ENCODE peak calls at places on chromosome 11, in five cellular contexts. F is Peyer's patch, H is AG10803, N is fibroblast of the aortic adventitia, Z is MM.1S. A is an unnamed sample.

GRCh38 chr11:77821349-77821851 is 456 bp downstream of the AAMDC start:
- DNase-seq in F (peak), H (peak), N (peak), Z (peak), A (peak)

GRCh38 chr11:121416909-121417567 is 35.1 kb upstream of the SORL1 start:
- DNase-seq in F (peak), H (peak), N (peak), Z (no peak), A (peak)

GRCh38 chr11:114111369-114112042 is 52.0 kb downstream of the ZBTB16 start:
- DNase-seq in F (peak), H (no peak), N (no peak), Z (no peak), A (peak)

GRCh38 chr11:68893282-68893681 is 10.3 kb downstream of the MRPL21 start:
- DNase-seq in F (no peak), H (no peak), N (no peak), Z (no peak), A (no peak)

GRCh38 chr11:33996498-33997454 is 54.8 kb upstream of the CAPRIN1 start:
- DNase-seq in F (peak), H (peak), N (peak), Z (peak), A (peak)

GRCh38 chr11:126352934-126353801 is 2.3 kb upstream of the ST3GAL4 start:
- DNase-seq in F (no peak), H (peak), N (peak), Z (peak), A (peak)

GRCh38 chr11:76071090-76071489 is 135.2 kb downstream of the WNT11 start:
- DNase-seq in F (no peak), H (no peak), N (no peak), Z (no peak), A (no peak)

GRCh38 chr11:8682219-8683114 is at the start of the genes RPL27A and TRIM66:
- DNase-seq in F (peak), H (peak), N (peak), Z (peak), A (peak)

GRCh38 chr11:30165652-30166051 is 65.2 kb upstream of the FSHB start:
- DNase-seq in F (no peak), H (no peak), N (no peak), Z (no peak), A (no peak)

GRCh38 chr11:44190883-44191230 is 95.4 kb downstream of the EXT2 start:
- DNase-seq in F (no peak), H (no peak), N (no peak), Z (no peak), A (no peak)

GRCh38 chr11:120142072-120142423 is 4.1 kb upstream of the TRIM29 start:
- DNase-seq in F (peak), H (no peak), N (no peak), Z (no peak), A (no peak)

GRCh38 chr11:119709638-119710346 is 19.2 kb downstream of the NECTIN1 start:
- DNase-seq in F (no peak), H (peak), N (peak), Z (peak), A (peak)

GRCh38 chr11:104907521-104908185 is 9.4 kb upstream of the CASP12 start:
- DNase-seq in F (no peak), H (peak), N (peak), Z (peak), A (peak)

GRCh38 chr11:28760676-28761390 is 652.6 kb downstream of the METTL15 start:
- DNase-seq in F (no peak), H (peak), N (no peak), Z (no peak), A (peak)

GRCh38 chr11:17014774-17015638 is 792 bp upstream of the PLEKHA7 start:
- DNase-seq in F (peak), H (no peak), N (peak), Z (peak), A (peak)

GRCh38 chr11:103887001-103887680 is 149.3 kb upstream of the DDI1 start:
- DNase-seq in F (no peak), H (no peak), N (no peak), Z (no peak), A (no peak)

GRCh38 chr11:125701858-125702621 is 21.4 kb upstream of the ACRV1 start:
- DNase-seq in F (no peak), H (no peak), N (no peak), Z (no peak), A (no peak)

GRCh38 chr11:108718466-108718865 is 53.6 kb downstream of the DDX10 start:
- DNase-seq in F (no peak), H (no peak), N (no peak), Z (no peak), A (no peak)

GRCh38 chr11:3984896-3985295 is 109.7 kb upstream of the RRM1 start:
- DNase-seq in F (peak), H (no peak), N (no peak), Z (no peak), A (no peak)

GRCh38 chr11:69009441-69010211 is 3.4 kb downstream of the MRGPRF start:
- DNase-seq in F (no peak), H (no peak), N (no peak), Z (no peak), A (no peak)

GRCh38 chr11:44596541-44597276 is 31.2 kb downstream of the CD82 start:
- DNase-seq in F (peak), H (no peak), N (no peak), Z (peak), A (no peak)

GRCh38 chr11:85767277-85767676 is 43.7 kb downstream of the SYTL2 start:
- DNase-seq in F (no peak), H (no peak), N (no peak), Z (no peak), A (no peak)

GRCh38 chr11:36131719-36132349 is 157.4 kb downstream of the COMMD9 start:
- DNase-seq in F (peak), H (peak), N (peak), Z (peak), A (peak)

GRCh38 chr11:31856248-31856647 is 45.1 kb upstream of the PAX6 start:
- DNase-seq in F (no peak), H (no peak), N (no peak), Z (no peak), A (peak)

GRCh38 chr11:122755941-122756340 is 82.4 kb upstream of the CRTAM start:
- DNase-seq in F (no peak), H (peak), N (no peak), Z (no peak), A (no peak)

GRCh38 chr11:47502767-47503166 is 50.2 kb downstream of the CELF1 start:
- DNase-seq in F (no peak), H (no peak), N (no peak), Z (no peak), A (no peak)

GRCh38 chr11:111524056-111524455 is 9.5 kb downstream of the HOATZ start:
- DNase-seq in F (no peak), H (no peak), N (no peak), Z (no peak), A (no peak)

GRCh38 chr11:1920128-1920908 is 815 bp downstream of the TNNT3 start:
- DNase-seq in F (no peak), H (no peak), N (no peak), Z (no peak), A (no peak)

GRCh38 chr11:11288972-11289616 is 64.0 kb downstream of the CSNK2A3 start:
- DNase-seq in F (no peak), H (no peak), N (no peak), Z (no peak), A (no peak)

GRCh38 chr11:124920870-124921609 is 2.0 kb downstream of the HEPN1 start:
- DNase-seq in F (peak), H (peak), N (peak), Z (no peak), A (peak)

GRCh38 chr11:97754976-97755375 is 1265.8 kb upstream of the CNTN5 start:
- DNase-seq in F (no peak), H (no peak), N (peak), Z (no peak), A (no peak)

GRCh38 chr11:44306469-44307244 is 3.3 kb downstream of the ALX4 start:
- DNase-seq in F (no peak), H (no peak), N (no peak), Z (no peak), A (no peak)

GRCh38 chr11:35116762-35117588 is 22.0 kb upstream of the CD44 start:
- DNase-seq in F (no peak), H (peak), N (peak), Z (no peak), A (peak)

GRCh38 chr11:85947431-85948272 is 92.5 kb downstream of the CCDC83 start:
- DNase-seq in F (no peak), H (peak), N (peak), Z (peak), A (peak)

GRCh38 chr11:77435972-77436371 is 37.9 kb downstream of the PAK1 start:
- DNase-seq in F (no peak), H (no peak), N (no peak), Z (no peak), A (no peak)

GRCh38 chr11:90845126-90845525 is 622.3 kb upstream of the CHORDC1 start:
- DNase-seq in F (no peak), H (no peak), N (no peak), Z (no peak), A (no peak)

GRCh38 chr11:57248780-57249383 is 11.8 kb upstream of the APLNR start:
- DNase-seq in F (peak), H (peak), N (peak), Z (peak), A (peak)

GRCh38 chr11:1760351-1761109 is 3.2 kb downstream of the CTSD start:
- DNase-seq in F (peak), H (peak), N (no peak), Z (no peak), A (peak)

GRCh38 chr11:15910761-15911160 is 445.6 kb downstream of the SOX6 start:
- DNase-seq in F (no peak), H (no peak), N (no peak), Z (no peak), A (no peak)

GRCh38 chr11:67269401-67270255 is 3.4 kb downstream of the GRK2 start:
- DNase-seq in F (peak), H (no peak), N (no peak), Z (no peak), A (no peak)
- TF ChIP-seq CTCF in F (no peak), H (no peak), N (no peak), Z (no peak), A (no peak)

GRCh38 chr11:134276396-134277175 is 407 bp downstream of the GLB1L3 start:
- DNase-seq in F (peak), H (no peak), N (no peak), Z (no peak), A (no peak)

GRCh38 chr11:134275188-134275533 is 1.0 kb upstream of the GLB1L3 start:
- DNase-seq in F (no peak), H (no peak), N (no peak), Z (no peak), A (no peak)

GRCh38 chr11:134275534-134276395 is at the start of gene GLB1L3:
- DNase-seq in F (peak), H (peak), N (peak), Z (peak), A (no peak)

GRCh38 chr11:134278356-134278755 is 2.2 kb downstream of the GLB1L3 start:
- DNase-seq in F (peak), H (no peak), N (no peak), Z (no peak), A (no peak)

DNA sequence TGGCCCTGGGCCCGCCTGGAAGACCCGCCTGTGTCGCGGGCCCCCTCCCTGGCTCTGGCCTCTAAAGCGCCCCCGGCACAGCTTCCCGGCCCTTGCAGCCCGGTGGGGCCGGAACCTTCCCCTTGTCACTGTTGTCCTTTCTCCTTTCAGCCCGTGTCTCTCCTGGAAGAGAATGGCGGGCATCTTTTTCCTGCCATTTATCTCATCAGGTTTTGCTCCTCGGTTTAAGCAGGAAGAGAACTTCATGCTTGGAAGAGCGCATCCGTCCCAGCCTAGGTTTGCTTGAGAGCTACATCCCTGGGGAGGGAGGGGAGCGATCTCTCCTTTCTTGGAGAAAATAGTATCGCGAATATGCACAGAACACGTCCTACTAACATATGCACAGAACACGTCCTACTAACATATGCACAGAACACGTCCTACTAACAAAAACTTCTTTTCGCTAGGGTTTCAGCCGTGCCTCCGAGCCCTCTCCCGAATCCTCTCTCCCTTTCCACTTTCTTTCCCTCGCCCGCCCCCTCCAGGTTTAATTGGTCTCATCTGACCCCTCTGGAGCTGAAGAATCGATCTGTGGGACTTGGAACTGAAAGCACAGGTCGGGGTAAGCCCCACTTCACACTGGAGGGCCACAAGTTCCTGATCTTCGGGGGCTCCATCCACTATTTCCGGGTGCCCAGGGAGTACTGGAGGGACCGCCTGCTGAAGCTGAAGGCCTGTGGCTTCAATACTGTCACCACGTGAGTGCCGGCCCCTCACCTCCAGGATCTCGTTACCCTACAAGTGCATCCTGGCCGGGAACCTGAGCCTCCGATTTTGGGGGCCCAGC is 1.2 kb downstream of the GLB1L3 start:
- DNase-seq in F (peak), H (no peak), N (no peak), Z (no peak), A (no peak)
- H3K4me3 ChIP-seq in F (peak), H (no peak), N (no peak), Z (no peak), A (no peak)

GRCh38 chr11:37449146-37449545 is 851.1 kb upstream of the RAG2 start:
- DNase-seq in F (no peak), H (peak), N (peak), Z (peak), A (peak)
- TF ChIP-seq CTCF in F (no peak), H (peak), N (peak), Z (peak), A (peak)

GRCh38 chr11:73225851-73226250 is 7.8 kb downstream of the P2RY2 start:
- DNase-seq in F (no peak), H (no peak), N (no peak), Z (no peak), A (no peak)

GRCh38 chr11:73226297-73227006 is 8.4 kb downstream of the P2RY2 start:
- DNase-seq in F (no peak), H (no peak), N (no peak), Z (no peak), A (no peak)

GRCh38 chr11:73228268-73229134 is 10.4 kb downstream of the P2RY2 start:
- DNase-seq in F (peak), H (no peak), N (no peak), Z (no peak), A (no peak)

GRCh38 chr11:73229321-73230275 is 11.5 kb downstream of the P2RY2 start:
- DNase-seq in F (peak), H (no peak), N (no peak), Z (no peak), A (no peak)

DNA sequence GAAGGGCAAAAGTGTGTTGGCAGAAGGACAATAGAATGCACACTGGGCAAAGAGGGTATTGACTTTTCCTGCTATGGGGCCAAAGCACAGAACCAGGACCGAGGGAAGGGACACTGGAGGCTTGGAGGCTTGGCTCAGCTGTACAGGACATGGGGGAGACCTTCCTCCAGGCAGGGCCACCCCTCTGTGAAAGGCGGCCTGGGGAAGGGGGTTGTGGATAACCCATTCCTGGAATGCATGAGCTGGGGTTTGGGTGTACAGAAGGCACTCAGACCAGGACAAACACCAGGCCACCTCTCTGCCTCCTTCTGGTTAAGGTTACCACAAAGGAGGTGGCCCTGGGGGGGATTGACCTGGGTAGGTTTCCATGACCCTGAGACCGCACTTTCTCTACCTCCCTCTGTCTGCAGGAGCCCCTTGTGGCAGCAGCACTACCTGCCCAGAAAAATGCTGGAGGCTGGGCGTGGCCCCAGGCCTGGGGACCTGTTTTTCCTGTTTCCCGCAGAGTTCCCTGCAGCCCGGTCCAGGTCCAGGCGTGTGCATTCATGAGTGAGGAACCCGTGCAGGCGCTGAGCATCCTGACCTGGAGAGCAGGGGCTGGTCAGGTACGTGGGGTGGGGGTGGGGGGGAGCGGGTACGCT is 9.6 kb downstream of the P2RY2 start:
- DNase-seq in F (peak), H (no peak), N (no peak), Z (no peak), A (no peak)
- H3K4me3 ChIP-seq in F (no peak), H (no peak), N (no peak), Z (no peak), A (no peak)

DNA sequence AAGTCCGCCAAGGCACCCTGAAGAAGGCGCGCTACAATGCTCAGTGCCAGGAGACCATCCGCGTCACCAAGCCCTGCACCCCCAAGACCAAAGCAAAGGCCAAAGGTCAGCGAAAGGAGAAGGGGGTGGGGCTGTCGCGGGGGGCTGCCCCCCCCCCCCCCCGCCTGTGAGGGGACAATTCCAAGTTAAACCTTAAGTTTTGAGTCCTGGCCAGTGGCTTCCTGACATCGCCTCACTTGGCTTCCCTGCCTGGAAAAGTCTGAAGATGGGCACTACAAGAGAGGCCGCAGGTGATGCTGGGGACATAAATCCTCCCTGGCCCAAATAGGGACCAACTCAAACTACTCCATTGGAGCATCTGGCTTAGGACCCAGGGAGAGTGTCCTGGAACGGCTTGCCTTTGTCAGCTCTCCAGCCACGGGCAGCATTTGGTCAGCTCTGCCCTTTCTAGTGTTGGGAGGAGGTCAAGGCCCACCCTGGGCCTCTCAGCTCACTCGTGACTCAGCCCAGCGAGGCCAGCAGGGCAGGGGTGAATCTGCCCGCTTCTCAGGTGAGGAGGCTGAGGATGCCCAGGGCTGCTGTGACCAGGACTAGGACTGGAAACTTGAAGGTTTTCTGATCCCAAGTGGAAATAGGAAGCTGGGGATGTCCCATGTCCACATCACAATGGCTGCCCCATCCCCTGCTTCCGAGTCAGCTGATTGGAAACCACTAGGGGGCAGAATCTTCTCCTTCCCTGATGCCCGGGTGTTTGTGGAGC is 1.4 kb downstream of the MDK start:
- DNase-seq in F (no peak), H (peak), N (peak), Z (no peak), A (peak)
- TF ChIP-seq CTCF in F (no peak), H (peak), N (peak), Z (peak), A (peak)

GRCh38 chr11:64219755-64220154 is 6.2 kb downstream of the TRPT1 start:
- DNase-seq in F (no peak), H (no peak), N (no peak), Z (no peak), A (no peak)

GRCh38 chr11:64220798-64221197 is 5.2 kb downstream of the TRPT1 start:
- DNase-seq in F (no peak), H (no peak), N (no peak), Z (no peak), A (no peak)

GRCh38 chr11:64220271-64220670 is 5.7 kb downstream of the TRPT1 start:
- DNase-seq in F (no peak), H (no peak), N (no peak), Z (no peak), A (no peak)

GRCh38 chr11:64218628-64219353 is 7.2 kb downstream of the TRPT1 start:
- DNase-seq in F (no peak), H (no peak), N (no peak), Z (no peak), A (no peak)

GRCh38 chr11:64219354-64219684 is 6.7 kb downstream of the TRPT1 start:
- DNase-seq in F (no peak), H (no peak), N (no peak), Z (no peak), A (no peak)
- H3K4me3 ChIP-seq in F (no peak), H (no peak), N (no peak), Z (no peak), A (no peak)

A was measured in fibroblast of mammary gland.